ENCODE peak calls at places on chromosomes 5 and 9, in five cellular contexts. B, A, M, T and C are unnamed samples.

GRCh38 chr5:172156541-172156994 is 31.5 kb downstream of the STK10 start:
- DNase-seq in M (no peak), A (no peak), T (no peak), B (no peak), C (no peak)

GRCh38 chr9:129596541-129597328 is 24.2 kb downstream of the C9orf50 start:
- DNase-seq in B (peak), A (peak), M (no peak), T (peak), C (peak)

GRCh38 chr5:129909225-129909624 is 5.0 kb downstream of the CHSY3 start:
- DNase-seq in A (no peak), T (no peak), B (no peak), M (no peak), C (no peak)

GRCh38 chr9:2241461-2241874 is 226.3 kb downstream of the SMARCA2 start:
- DNase-seq in A (peak), B (peak), T (no peak), M (no peak), C (peak)

GRCh38 chr5:98217138-98217537 is 556.3 kb upstream of the RGMB start:
- DNase-seq in A (no peak), T (no peak), B (no peak), M (no peak), C (no peak)

GRCh38 chr5:39014544-39014943 is 59.7 kb downstream of the RICTOR start:
- DNase-seq in M (no peak), A (peak), B (no peak), T (no peak), C (no peak)

GRCh38 chr9:3525088-3525835 is 539 bp downstream of the RFX3 start:
- DNase-seq in T (no peak), A (no peak), M (peak), B (peak), C (no peak)

GRCh38 chr9:133129001-133129799 is 8.2 kb upstream of the RALGDS start:
- DNase-seq in B (no peak), A (no peak), T (peak), M (no peak), C (no peak)

GRCh38 chr9:68500457-68501158 is 40.1 kb downstream of the TMEM252 start:
- DNase-seq in A (no peak), M (no peak), T (no peak), B (peak), C (no peak)

GRCh38 chr5:82584631-82585030 is 306.5 kb upstream of the RPS23 start:
- DNase-seq in A (no peak), T (no peak), M (no peak), B (no peak), C (no peak)

GRCh38 chr5:5678909-5679308 is 256.4 kb downstream of the ICE1 start:
- DNase-seq in A (no peak), B (no peak), M (no peak), T (no peak), C (no peak)

GRCh38 chr5:33075731-33076130 is 364.6 kb downstream of the NPR3 start:
- DNase-seq in T (no peak), B (no peak), M (no peak), A (no peak), C (no peak)

GRCh38 chr9:91182429-91182828 is 179.3 kb downstream of the AUH start:
- DNase-seq in A (no peak), T (no peak), M (no peak), B (peak), C (no peak)

GRCh38 chr9:125660557-125660956 is 46.5 kb downstream of the MAPKAP1 start:
- DNase-seq in A (no peak), M (no peak), B (no peak), T (no peak), C (no peak)